ENCODE peak calls at places on chromosomes 11 and 22, in ten cellular contexts. One of them, this sample, is unnamed.

GRCh38 chr11:10864688-10865087 is 6.8 kb upstream of the ZBED5 start:
- DNase-seq in GM23338: no peak
- DNase-seq in GM12865: no peak
- DNase-seq in psoas muscle: no peak
- DNase-seq in NB4: no peak
- DNase-seq in RWPE1: no peak
- DNase-seq in ovary: no peak
- DNase-seq in PC-9: no peak
- DNase-seq in dorsolateral prefrontal cortex: no peak
- DNase-seq in body of pancreas: no peak
- DNase-seq in this sample: no peak

GRCh38 chr11:24828938-24829337 is 332.1 kb downstream of the LUZP2 start:
- DNase-seq in GM23338: peak; percentile 7
- DNase-seq in GM12865: no peak
- DNase-seq in psoas muscle: no peak
- DNase-seq in NB4: no peak
- DNase-seq in RWPE1: no peak
- DNase-seq in ovary: no peak
- DNase-seq in PC-9: no peak
- DNase-seq in dorsolateral prefrontal cortex: no peak
- DNase-seq in body of pancreas: no peak
- DNase-seq in this sample: no peak

GRCh38 chr11:78030429-78031325 is 7.6 kb upstream of the KCTD14 start:
- DNase-seq in GM23338: peak; percentile 27
- DNase-seq in GM12865: no peak
- DNase-seq in psoas muscle: peak; percentile 28
- DNase-seq in NB4: no peak
- DNase-seq in RWPE1: no peak
- DNase-seq in ovary: peak; percentile 47
- DNase-seq in PC-9: peak; percentile 92
- DNase-seq in dorsolateral prefrontal cortex: peak; percentile 89
- DNase-seq in body of pancreas: peak; percentile 91
- DNase-seq in this sample: no peak

GRCh38 chr11:45676522-45677095 is 11.2 kb upstream of the CHST1 start:
- DNase-seq in GM23338: no peak
- DNase-seq in GM12865: peak; percentile 60
- DNase-seq in psoas muscle: no peak
- DNase-seq in NB4: no peak
- DNase-seq in RWPE1: no peak
- DNase-seq in ovary: peak; percentile 9
- DNase-seq in PC-9: no peak
- DNase-seq in dorsolateral prefrontal cortex: no peak
- DNase-seq in body of pancreas: no peak
- DNase-seq in this sample: no peak

GRCh38 chr22:40334899-40335298 is 11.4 kb upstream of the ADSL start:
- DNase-seq in GM23338: no peak
- DNase-seq in GM12865: peak; percentile 26
- DNase-seq in psoas muscle: no peak
- DNase-seq in NB4: peak; percentile 46
- DNase-seq in RWPE1: no peak
- DNase-seq in ovary: no peak
- DNase-seq in PC-9: no peak
- DNase-seq in dorsolateral prefrontal cortex: no peak
- DNase-seq in body of pancreas: no peak
- DNase-seq in this sample: no peak

GRCh38 chr11:59674291-59674690 is 5.5 kb upstream of the PATL1 start:
- DNase-seq in GM23338: no peak
- DNase-seq in GM12865: no peak
- DNase-seq in psoas muscle: no peak
- DNase-seq in NB4: no peak
- DNase-seq in RWPE1: no peak
- DNase-seq in ovary: no peak
- DNase-seq in PC-9: no peak
- DNase-seq in dorsolateral prefrontal cortex: no peak
- DNase-seq in body of pancreas: no peak
- DNase-seq in this sample: no peak

GRCh38 chr22:37542959-37543358 is 17.3 kb upstream of the CDC42EP1 start:
- DNase-seq in GM23338: no peak
- DNase-seq in GM12865: no peak
- DNase-seq in psoas muscle: no peak
- DNase-seq in NB4: no peak
- DNase-seq in RWPE1: no peak
- DNase-seq in ovary: no peak
- DNase-seq in PC-9: no peak
- DNase-seq in dorsolateral prefrontal cortex: no peak
- DNase-seq in body of pancreas: no peak
- DNase-seq in this sample: no peak

GRCh38 chr11:117214404-117215110 is 15.4 kb downstream of the TAGLN start:
- DNase-seq in GM23338: no peak
- DNase-seq in GM12865: no peak
- DNase-seq in psoas muscle: no peak
- DNase-seq in NB4: no peak
- DNase-seq in RWPE1: no peak
- DNase-seq in ovary: no peak
- DNase-seq in PC-9: no peak
- DNase-seq in dorsolateral prefrontal cortex: no peak
- DNase-seq in body of pancreas: no peak
- DNase-seq in this sample: no peak

GRCh38 chr11:19849107-19849789 is 136.6 kb downstream of the NAV2 start:
- DNase-seq in GM23338: no peak
- DNase-seq in GM12865: no peak
- DNase-seq in psoas muscle: peak; percentile 70
- DNase-seq in NB4: no peak
- DNase-seq in RWPE1: no peak
- DNase-seq in ovary: peak; percentile 62
- DNase-seq in PC-9: no peak
- DNase-seq in dorsolateral prefrontal cortex: peak; percentile 34
- DNase-seq in body of pancreas: peak; percentile 84
- DNase-seq in this sample: no peak

GRCh38 chr11:2777396-2777795 is 77.6 kb upstream of the KCNQ1OT1 start:
- DNase-seq in GM23338: no peak
- DNase-seq in GM12865: no peak
- DNase-seq in psoas muscle: no peak
- DNase-seq in NB4: no peak
- DNase-seq in RWPE1: peak; percentile 67
- DNase-seq in ovary: peak; percentile 26
- DNase-seq in PC-9: peak; percentile 78
- DNase-seq in dorsolateral prefrontal cortex: peak; percentile 1
- DNase-seq in body of pancreas: peak; percentile 41
- DNase-seq in this sample: no peak

GRCh38 chr11:59891781-59892181 is 13.2 kb downstream of the OOSP3 start:
- DNase-seq in GM23338: peak; percentile 79
- DNase-seq in GM12865: no peak
- DNase-seq in psoas muscle: no peak
- DNase-seq in NB4: peak; percentile 46
- DNase-seq in RWPE1: no peak
- DNase-seq in ovary: no peak
- DNase-seq in PC-9: no peak
- DNase-seq in dorsolateral prefrontal cortex: no peak
- DNase-seq in body of pancreas: no peak
- DNase-seq in this sample: no peak

GRCh38 chr11:3057069-3057963 is at the start of gene CARS1:
- DNase-seq in GM23338: peak; percentile 98
- DNase-seq in GM12865: peak; percentile 95
- DNase-seq in psoas muscle: peak; percentile 98
- DNase-seq in NB4: peak; percentile 96
- DNase-seq in RWPE1: peak; percentile 91
- DNase-seq in ovary: peak; percentile 96
- DNase-seq in PC-9: peak; percentile 89
- DNase-seq in dorsolateral prefrontal cortex: peak; percentile 96
- DNase-seq in body of pancreas: peak; percentile 95
- DNase-seq in this sample: peak; percentile 88

GRCh38 chr11:35683728-35684339 is 21.3 kb downstream of the TRIM44 start:
- DNase-seq in GM23338: no peak
- DNase-seq in GM12865: peak; percentile 17
- DNase-seq in psoas muscle: no peak
- DNase-seq in NB4: peak; percentile 21
- DNase-seq in RWPE1: no peak
- DNase-seq in ovary: no peak
- DNase-seq in PC-9: no peak
- DNase-seq in dorsolateral prefrontal cortex: no peak
- DNase-seq in body of pancreas: no peak
- DNase-seq in this sample: no peak

GRCh38 chr11:107858217-107859070 is at the start of gene SLC35F2:
- DNase-seq in GM23338: peak; percentile 93
- DNase-seq in GM12865: peak; percentile 94
- DNase-seq in psoas muscle: peak; percentile 42
- DNase-seq in NB4: peak; percentile 94
- DNase-seq in RWPE1: peak; percentile 75
- DNase-seq in ovary: peak; percentile 61
- DNase-seq in PC-9: peak; percentile 81
- DNase-seq in dorsolateral prefrontal cortex: peak; percentile 49
- DNase-seq in body of pancreas: peak; percentile 72
- DNase-seq in this sample: peak; percentile 60
- TF ChIP-seq CTCF in GM23338: no peak
- TF ChIP-seq CTCF in GM12865: peak; percentile 19
- TF ChIP-seq CTCF in psoas muscle: no peak
- TF ChIP-seq CTCF in NB4: peak; percentile 3
- TF ChIP-seq CTCF in RWPE1: no peak
- TF ChIP-seq CTCF in ovary: no peak
- TF ChIP-seq CTCF in PC-9: peak; percentile 13
- TF ChIP-seq CTCF in dorsolateral prefrontal cortex: no peak
- TF ChIP-seq CTCF in body of pancreas: no peak
- TF ChIP-seq CTCF in this sample: no peak

DNA sequence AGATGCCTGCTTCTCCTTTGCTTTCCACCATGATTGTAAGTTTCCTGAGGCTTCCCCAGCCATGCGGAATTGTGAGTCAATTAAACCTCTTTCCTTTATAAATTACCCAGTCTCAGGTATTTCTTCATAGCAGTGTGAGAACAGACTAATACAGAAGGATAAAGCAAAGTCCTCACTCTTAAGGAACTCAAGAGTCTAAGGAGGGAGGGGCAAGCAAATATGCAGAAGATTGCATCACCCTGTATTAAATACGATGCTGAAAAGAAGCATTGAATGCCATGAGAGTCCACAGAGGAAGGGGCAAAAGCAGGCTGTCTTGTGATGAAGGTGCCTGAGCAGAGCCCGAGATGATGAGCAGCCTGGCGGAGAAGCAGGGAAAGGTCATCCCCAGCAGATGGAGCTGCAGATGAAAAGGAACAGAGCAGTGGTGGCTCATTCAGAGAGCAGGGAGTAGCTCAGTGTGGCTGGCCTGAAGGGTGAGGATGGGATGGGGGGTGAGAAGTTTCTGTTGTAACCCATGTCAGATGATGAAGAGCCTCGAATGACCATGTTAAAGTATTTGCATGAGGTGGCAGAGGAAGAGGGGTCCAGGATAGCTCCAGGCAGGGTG is 6.3 kb upstream of the IZUMO1R start:
- DNase-seq in GM23338: peak; percentile 52
- DNase-seq in GM12865: peak; percentile 10
- DNase-seq in psoas muscle: no peak
- DNase-seq in NB4: peak; percentile 8
- DNase-seq in RWPE1: no peak
- DNase-seq in ovary: no peak
- DNase-seq in PC-9: no peak
- DNase-seq in dorsolateral prefrontal cortex: no peak
- DNase-seq in body of pancreas: no peak
- DNase-seq in this sample: no peak
- TF ChIP-seq CTCF in GM23338: peak; percentile 41
- TF ChIP-seq CTCF in GM12865: peak; percentile 20
- TF ChIP-seq CTCF in psoas muscle: no peak
- TF ChIP-seq CTCF in NB4: peak; percentile 15
- TF ChIP-seq CTCF in RWPE1: no peak
- TF ChIP-seq CTCF in ovary: no peak
- TF ChIP-seq CTCF in PC-9: peak; percentile 34
- TF ChIP-seq CTCF in dorsolateral prefrontal cortex: no peak
- TF ChIP-seq CTCF in body of pancreas: no peak
- TF ChIP-seq CTCF in this sample: no peak

GRCh38 chr11:109040303-109040702 is 375.4 kb downstream of the DDX10 start:
- DNase-seq in GM23338: peak; percentile 77
- DNase-seq in GM12865: peak; percentile 19
- DNase-seq in psoas muscle: no peak
- DNase-seq in NB4: peak; percentile 24
- DNase-seq in RWPE1: no peak
- DNase-seq in ovary: no peak
- DNase-seq in PC-9: no peak
- DNase-seq in dorsolateral prefrontal cortex: no peak
- DNase-seq in body of pancreas: no peak
- DNase-seq in this sample: no peak
- TF ChIP-seq CTCF in GM23338: peak; percentile 55
- TF ChIP-seq CTCF in GM12865: peak; percentile 19
- TF ChIP-seq CTCF in psoas muscle: no peak
- TF ChIP-seq CTCF in NB4: peak; percentile 34
- TF ChIP-seq CTCF in RWPE1: no peak
- TF ChIP-seq CTCF in ovary: no peak
- TF ChIP-seq CTCF in PC-9: peak; percentile 54
- TF ChIP-seq CTCF in dorsolateral prefrontal cortex: no peak
- TF ChIP-seq CTCF in body of pancreas: no peak
- TF ChIP-seq CTCF in this sample: no peak

GRCh38 chr11:44094260-44094868 is 1.1 kb upstream of the EXT2 start:
- DNase-seq in GM23338: peak; percentile 96
- DNase-seq in GM12865: peak; percentile 86
- DNase-seq in psoas muscle: peak; percentile 59
- DNase-seq in NB4: peak; percentile 81
- DNase-seq in RWPE1: peak; percentile 81
- DNase-seq in ovary: peak; percentile 77
- DNase-seq in PC-9: peak; percentile 61
- DNase-seq in dorsolateral prefrontal cortex: peak; percentile 90
- DNase-seq in body of pancreas: peak; percentile 83
- DNase-seq in this sample: peak; percentile 73
- TF ChIP-seq CTCF in GM23338: peak; percentile 81
- TF ChIP-seq CTCF in GM12865: peak; percentile 78
- TF ChIP-seq CTCF in psoas muscle: peak; percentile 83
- TF ChIP-seq CTCF in NB4: peak; percentile 61
- TF ChIP-seq CTCF in RWPE1: peak; percentile 82
- TF ChIP-seq CTCF in ovary: peak; percentile 64
- TF ChIP-seq CTCF in PC-9: peak; percentile 89
- TF ChIP-seq CTCF in dorsolateral prefrontal cortex: peak; percentile 80
- TF ChIP-seq CTCF in body of pancreas: peak; percentile 66
- TF ChIP-seq CTCF in this sample: peak; percentile 88

GRCh38 chr22:20956258-20957117 is 10.6 kb upstream of the AIFM3 start:
- DNase-seq in GM23338: peak; percentile 87
- DNase-seq in GM12865: no peak
- DNase-seq in psoas muscle: peak; percentile 22
- DNase-seq in NB4: no peak
- DNase-seq in RWPE1: no peak
- DNase-seq in ovary: no peak
- DNase-seq in PC-9: peak; percentile 66
- DNase-seq in dorsolateral prefrontal cortex: no peak
- DNase-seq in body of pancreas: peak; percentile 35
- DNase-seq in this sample: no peak
- TF ChIP-seq CTCF in GM23338: peak; percentile 54
- TF ChIP-seq CTCF in GM12865: no peak
- TF ChIP-seq CTCF in psoas muscle: no peak
- TF ChIP-seq CTCF in NB4: no peak
- TF ChIP-seq CTCF in RWPE1: no peak
- TF ChIP-seq CTCF in ovary: no peak
- TF ChIP-seq CTCF in PC-9: peak; percentile 53
- TF ChIP-seq CTCF in dorsolateral prefrontal cortex: no peak
- TF ChIP-seq CTCF in body of pancreas: no peak
- TF ChIP-seq CTCF in this sample: no peak

GRCh38 chr11:48384670-48385069 is 18.4 kb upstream of the OR4C5 start:
- DNase-seq in GM23338: peak; percentile 30
- DNase-seq in GM12865: peak; percentile 3
- DNase-seq in psoas muscle: no peak
- DNase-seq in NB4: peak; percentile 13
- DNase-seq in RWPE1: no peak
- DNase-seq in ovary: no peak
- DNase-seq in PC-9: no peak
- DNase-seq in dorsolateral prefrontal cortex: no peak
- DNase-seq in body of pancreas: no peak
- DNase-seq in this sample: no peak
- TF ChIP-seq CTCF in GM23338: peak; percentile 40
- TF ChIP-seq CTCF in GM12865: peak; percentile 28
- TF ChIP-seq CTCF in psoas muscle: no peak
- TF ChIP-seq CTCF in NB4: peak; percentile 58
- TF ChIP-seq CTCF in RWPE1: no peak
- TF ChIP-seq CTCF in ovary: no peak
- TF ChIP-seq CTCF in PC-9: peak; percentile 49
- TF ChIP-seq CTCF in dorsolateral prefrontal cortex: no peak
- TF ChIP-seq CTCF in body of pancreas: no peak
- TF ChIP-seq CTCF in this sample: no peak

GRCh38 chr11:69241075-69241740 is 52.7 kb upstream of the MYEOV start:
- DNase-seq in GM23338: peak; percentile 35
- DNase-seq in GM12865: no peak
- DNase-seq in psoas muscle: no peak
- DNase-seq in NB4: no peak
- DNase-seq in RWPE1: no peak
- DNase-seq in ovary: no peak
- DNase-seq in PC-9: no peak
- DNase-seq in dorsolateral prefrontal cortex: no peak
- DNase-seq in body of pancreas: no peak
- DNase-seq in this sample: no peak
- TF ChIP-seq CTCF in GM23338: peak; percentile 6
- TF ChIP-seq CTCF in GM12865: no peak
- TF ChIP-seq CTCF in psoas muscle: no peak
- TF ChIP-seq CTCF in NB4: no peak
- TF ChIP-seq CTCF in RWPE1: no peak
- TF ChIP-seq CTCF in ovary: no peak
- TF ChIP-seq CTCF in PC-9: peak; percentile 13
- TF ChIP-seq CTCF in dorsolateral prefrontal cortex: no peak
- TF ChIP-seq CTCF in body of pancreas: no peak
- TF ChIP-seq CTCF in this sample: no peak